ENCODE peak calls at places on chromosomes 13 and 19, in seven cellular contexts. A is A673, Z is GM10248, W is AG04450, Y is AG09319, X is bronchial epithelial cell, C is WERI-Rb-1. T is an unnamed sample.

GRCh38 chr19:29596885-29597525 is 9.1 kb upstream of the POP4 start:
- DNase-seq in X (peak; percentile 9), A (peak; percentile 10), W (peak; percentile 8), Y (no peak), C (peak; percentile 28), Z (no peak), T (no peak)

GRCh38 chr13:87907202-87907601 is 236.0 kb downstream of the SLITRK5 start:
- DNase-seq in X (no peak), A (no peak), Z (no peak), W (no peak), C (no peak), Y (no peak), T (no peak)

GRCh38 chr13:74511523-74511922 is 377.3 kb upstream of the KLF12 start:
- DNase-seq in X (no peak), C (no peak), Z (no peak), W (no peak), A (no peak), Y (no peak), T (no peak)

GRCh38 chr19:13134626-13135025 is 15.5 kb downstream of the STX10 start:
- DNase-seq in Y (no peak), Z (no peak), C (no peak), W (no peak), X (no peak), A (no peak), T (peak; percentile 87)

GRCh38 chr13:107867701-107868661 is 347.4 kb downstream of the LIG4 start:
- DNase-seq in X (no peak), W (no peak), Z (no peak), C (peak; percentile 85), Y (no peak), A (peak; percentile 75), T (no peak)

GRCh38 chr19:12868540-12869112 is 12.6 kb downstream of the DNASE2 start:
- DNase-seq in X (no peak), W (no peak), Z (no peak), Y (no peak), A (no peak), C (no peak), T (no peak)

GRCh38 chr19:13011653-13012389 is 16.5 kb downstream of the NFIX start:
- DNase-seq in A (no peak), Y (no peak), Z (no peak), W (no peak), C (no peak), X (no peak), T (no peak)

GRCh38 chr13:34076943-34077703 is 259.2 kb downstream of the RFC3 start:
- DNase-seq in C (no peak), W (no peak), A (peak; percentile 22), Z (no peak), X (peak; percentile 26), Y (peak; percentile 28), T (peak; percentile 10)

GRCh38 chr19:34173145-34173956 is 1.0 kb downstream of the LSM14A start:
- DNase-seq in X (peak; percentile 65), W (no peak), C (no peak), A (peak; percentile 25), Y (no peak), Z (no peak), T (peak; percentile 80)

GRCh38 chr19:3061214-3062161 is 807 bp downstream of the TLE5 start:
- DNase-seq in X (no peak), C (no peak), Z (peak; percentile 81), Y (no peak), W (no peak), A (no peak), T (peak; percentile 59)

GRCh38 chr19:7004313-7004931 is 16.8 kb downstream of the MBD3L2B start:
- DNase-seq in X (peak; percentile 19), C (peak; percentile 14), W (no peak), A (peak; percentile 54), Y (no peak), Z (no peak), T (no peak)

GRCh38 chr19:46265217-46265828 is 31.5 kb upstream of the HIF3A start:
- DNase-seq in W (peak; percentile 57), X (peak; percentile 72), A (peak; percentile 86), C (peak; percentile 76), Y (peak; percentile 48), Z (peak; percentile 73), T (peak; percentile 64)

GRCh38 chr19:17757125-17757524 is 5.8 kb downstream of the FCHO1 start:
- DNase-seq in Y (no peak), Z (no peak), C (no peak), W (no peak), X (peak; percentile 51), A (peak; percentile 65), T (peak; percentile 80)

GRCh38 chr19:32809254-32809653 is 60.3 kb downstream of the SLC7A9 start:
- DNase-seq in X (no peak), Y (no peak), C (no peak), W (no peak), Z (no peak), A (no peak), T (peak; percentile 72)

GRCh38 chr19:49506575-49507105 is 5.8 kb upstream of the FCGRT start:
- DNase-seq in C (peak; percentile 77), W (no peak), X (peak; percentile 47), Y (no peak), Z (peak; percentile 85), A (peak; percentile 83), T (peak; percentile 33)

GRCh38 chr19:46299004-46299509 is 2.2 kb downstream of the HIF3A start:
- DNase-seq in C (no peak), W (peak; percentile 48), X (peak; percentile 77), Y (peak; percentile 53), Z (no peak), A (peak; percentile 94), T (peak; percentile 98)

GRCh38 chr13:39603424-39603947 is 493 bp upstream of the LHFPL6 start:
- DNase-seq in Y (no peak), A (peak; percentile 45), W (no peak), X (peak; percentile 41), Z (peak; percentile 19), C (peak; percentile 27), T (peak; percentile 9)

GRCh38 chr19:37635076-37636056 is 19.9 kb downstream of the ZFP30 start:
- DNase-seq in X (no peak), C (no peak), Y (no peak), W (no peak), A (no peak), Z (no peak), T (no peak)

GRCh38 chr13:94542917-94543316 is 53.0 kb downstream of the TGDS start:
- DNase-seq in C (no peak), Z (no peak), W (no peak), X (no peak), A (no peak), Y (no peak), T (no peak)

GRCh38 chr19:35959040-35959967 is 23.1 kb downstream of the LRFN3 start:
- DNase-seq in C (no peak), Z (peak; percentile 72), A (peak; percentile 60), W (no peak), X (no peak), Y (no peak), T (peak; percentile 12)

GRCh38 chr19:45866400-45867176 is 2.5 kb downstream of the FOXA3 start:
- DNase-seq in Z (no peak), Y (no peak), W (no peak), X (no peak), C (no peak), A (no peak), T (no peak)

GRCh38 chr13:114236224-114236623 is 1.5 kb downstream of the CDC16 start:
- DNase-seq in X (no peak), C (no peak), Y (no peak), Z (no peak), W (no peak), A (no peak), T (no peak)

GRCh38 chr13:114235697-114236096 is 1.0 kb downstream of the CDC16 start:
- DNase-seq in A (no peak), Y (no peak), W (no peak), Z (no peak), X (peak; percentile 22), C (no peak), T (no peak)

GRCh38 chr13:114234266-114234644 is 442 bp upstream of the CDC16 start:
- DNase-seq in Y (no peak), A (no peak), Z (no peak), W (no peak), X (no peak), C (no peak), T (no peak)

GRCh38 chr13:114237415-114238112 is 2.9 kb downstream of the CDC16 start:
- DNase-seq in X (no peak), C (no peak), Y (no peak), W (no peak), Z (no peak), A (no peak), T (no peak)

GRCh38 chr13:114234645-114235421 is at the start of gene CDC16:
- DNase-seq in Z (peak; percentile 94), X (peak; percentile 65), W (peak; percentile 72), A (peak; percentile 97), C (peak; percentile 100), Y (peak; percentile 67), T (peak; percentile 96)
- TF ChIP-seq CTCF in Z (no peak), X (peak; percentile 31), W (no peak), A (no peak), C (peak; percentile 2), Y (no peak), T (peak; percentile 15)

DNA sequence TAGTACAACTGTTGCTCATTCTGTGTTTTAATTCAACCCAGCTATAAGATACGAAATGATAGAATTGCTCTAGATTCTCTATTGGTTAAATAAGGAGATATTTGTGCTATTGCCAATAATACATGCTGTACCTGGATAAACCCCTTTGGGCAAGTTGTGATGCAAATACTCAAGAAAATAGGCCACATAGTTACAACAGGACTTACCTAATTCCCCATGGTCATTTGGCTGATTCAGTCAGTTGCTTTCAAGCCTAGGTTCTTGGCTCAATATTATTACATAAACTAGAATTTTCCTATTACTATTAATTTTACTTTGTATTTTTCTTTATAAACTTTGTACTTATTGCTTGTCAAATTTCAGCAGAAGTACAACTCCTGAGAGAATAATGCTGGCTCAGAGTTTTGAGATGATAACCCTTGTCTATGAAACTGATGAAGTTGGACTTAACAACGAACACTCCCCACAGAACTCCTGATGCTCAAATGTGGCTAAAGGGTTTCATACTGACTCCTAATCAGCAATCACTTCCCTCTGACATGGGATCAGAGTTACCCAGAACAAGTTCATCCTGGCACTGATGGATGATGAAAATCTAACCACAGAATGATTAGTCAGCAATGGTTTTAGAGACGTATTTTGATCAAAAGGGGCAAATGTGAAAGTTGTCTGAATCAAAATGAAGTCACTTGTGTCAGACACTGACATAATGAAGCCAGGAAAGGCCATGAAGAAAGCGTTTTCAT is 221.1 kb downstream of the ITGBL1 start:
- DNase-seq in W (no peak), Z (no peak), Y (no peak), X (peak; percentile 17), A (no peak), C (no peak), T (no peak)
- TF ChIP-seq CTCF in W (no peak), Z (no peak), Y (no peak), X (no peak), A (no peak), C (no peak), T (no peak)

GRCh38 chr13:91375119-91375729 is 23.2 kb upstream of the GPC5 start:
- DNase-seq in C (no peak), A (peak; percentile 45), Y (no peak), W (no peak), X (no peak), Z (peak; percentile 57), T (no peak)
- TF ChIP-seq CTCF in C (peak; percentile 83), A (peak; percentile 64), Y (peak; percentile 38), W (peak; percentile 69), X (peak; percentile 39), Z (peak; percentile 61), T (no peak)

DNA sequence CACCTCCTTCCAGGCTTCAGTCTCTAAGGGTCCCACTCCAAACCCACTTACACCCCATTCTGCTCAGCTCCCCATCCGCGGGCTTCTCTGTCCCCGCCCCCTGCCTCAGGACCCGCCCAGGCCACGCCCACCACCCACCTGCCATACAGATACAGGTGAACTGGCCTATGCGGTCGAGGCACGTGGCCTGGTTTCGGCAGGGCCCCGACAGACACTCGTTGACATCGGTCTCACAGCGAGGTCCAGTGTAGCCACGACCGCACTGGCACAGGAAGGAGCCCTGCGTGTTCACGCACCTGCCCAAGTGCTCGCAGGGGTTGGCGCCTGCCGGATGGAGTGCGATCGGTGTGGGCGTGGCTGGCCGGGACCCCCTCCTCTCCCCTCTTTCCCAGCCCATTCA is 11.9 kb downstream of the NOTCH3 start:
- DNase-seq in X (no peak), W (no peak), Z (no peak), A (no peak), Y (no peak), C (no peak), T (no peak)
- TF ChIP-seq CTCF in X (no peak), W (no peak), Z (no peak), A (no peak), Y (no peak), C (no peak), T (no peak)

T was measured in thyroid gland.